ENCODE peak calls at places on chromosomes 16 and 17, in five cellular contexts. G is stimulated activated CD4-positive, alpha-beta T cell treated with anti-CD3 and anti-CD28 coated beads, Interleukin-15, amount 100 ng/mL, for 24 hours; E is NCI-H460; B is BJ; K is uterus. Y is an unnamed sample.

GRCh38 chr16:49619811-49620157 is 236.1 kb downstream of the ZNF423 start:
- DNase-seq in E (no peak), B (no peak), G (no peak), K (no peak), Y (no peak)

GRCh38 chr16:26709175-26709574 is 357.6 kb upstream of the C16orf82 start:
- DNase-seq in B (no peak), E (no peak), G (no peak), K (no peak), Y (no peak)

GRCh38 chr17:77322534-77323412 is 182.0 kb downstream of the SEC14L1 start:
- DNase-seq in B (peak), G (no peak), K (peak), E (peak), Y (no peak)

GRCh38 chr17:27536781-27537180 is 80.5 kb downstream of the KSR1 start:
- DNase-seq in G (no peak), K (no peak), B (no peak), E (no peak), Y (no peak)

GRCh38 chr16:69567031-69567680 is 1.4 kb downstream of the NFAT5 start:
- DNase-seq in G (peak), E (no peak), K (no peak), B (no peak), Y (peak)

GRCh38 chr17:13698832-13699231 is 97.1 kb upstream of the HS3ST3A1 start:
- DNase-seq in B (no peak), K (no peak), E (no peak), G (no peak), Y (no peak)

GRCh38 chr17:75511610-75512575 is 3.4 kb downstream of the CASKIN2 start:
- DNase-seq in B (no peak), G (no peak), E (no peak), K (no peak), Y (no peak)

GRCh38 chr16:396605-397004 is 394 bp upstream of the NME4 start:
- DNase-seq in K (peak), E (peak), B (no peak), G (no peak), Y (no peak)

GRCh38 chr16:49855822-49856740 is at the start of gene ZNF423:
- DNase-seq in E (no peak), K (peak), G (peak), B (no peak), Y (no peak)

GRCh38 chr16:83574388-83574787 is 233.4 kb upstream of the HSBP1 start:
- DNase-seq in K (no peak), E (no peak), B (peak), G (no peak), Y (no peak)

Y was measured in activated CD4-positive, alpha-beta memory T cell treated with anti-CD3 and anti-CD28 coated beads for 36 hours.